ENCODE peak calls at places on chromosomes 13 and 19, in nine cellular contexts. U, R, W, B, E, X, T, D and M are unnamed samples.

GRCh38 chr13:75432045-75432444 is 49.9 kb downstream of the TBC1D4 start:
- DNase-seq in D (no peak), X (no peak), E (no peak), R (no peak), U (no peak), B (no peak), W (no peak), T (no peak), M (no peak)

GRCh38 chr13:107650081-107650701 is 565.1 kb downstream of the LIG4 start:
- DNase-seq in B (no peak), X (peak), T (peak), D (peak), W (peak), U (peak), R (no peak), E (peak), M (no peak)

GRCh38 chr13:102993348-102993747 is 72.9 kb downstream of the SLC10A2 start:
- DNase-seq in B (no peak), D (no peak), E (no peak), T (no peak), X (no peak), R (no peak), U (no peak), W (no peak), M (peak)

GRCh38 chr13:77180011-77180410 is 146.9 kb downstream of the MYCBP2 start:
- DNase-seq in E (no peak), B (no peak), U (no peak), D (no peak), R (no peak), X (no peak), T (no peak), W (no peak), M (no peak)

GRCh38 chr13:21033224-21033855 is 28.0 kb downstream of the LATS2 start:
- DNase-seq in U (peak), B (peak), E (no peak), X (peak), R (no peak), D (peak), T (peak), W (no peak), M (peak)

GRCh38 chr13:70390064-70390463 is 281.8 kb upstream of the KLHL1 start:
- DNase-seq in E (no peak), X (no peak), U (no peak), D (no peak), T (no peak), B (no peak), W (no peak), R (no peak), M (no peak)

GRCh38 chr19:56748443-56748842 is 76.9 kb upstream of the ZNF835 start:
- DNase-seq in T (no peak), U (peak), E (peak), X (peak), B (no peak), W (no peak), R (no peak), D (peak), M (no peak)

GRCh38 chr19:54532528-54532927 is 29.9 kb downstream of the LAIR2 start:
- DNase-seq in X (no peak), W (no peak), R (no peak), E (no peak), U (no peak), D (no peak), T (no peak), B (no peak), M (no peak)

GRCh38 chr19:31562916-31563626 is 213.8 kb upstream of the TSHZ3 start:
- DNase-seq in W (no peak), X (no peak), D (no peak), T (no peak), R (no peak), U (no peak), B (no peak), E (no peak), M (no peak)

GRCh38 chr13:98784666-98785065 is 32.2 kb upstream of the SLC15A1 start:
- DNase-seq in E (no peak), T (no peak), W (no peak), B (no peak), X (no peak), R (no peak), U (no peak), D (no peak), M (no peak)

GRCh38 chr13:29411493-29411892 is 184.0 kb downstream of the SLC7A1 start:
- DNase-seq in X (no peak), B (no peak), U (no peak), D (peak), W (no peak), E (peak), T (peak), R (no peak), M (peak)

GRCh38 chr19:46755077-46755852 is 9.0 kb upstream of the STRN4 start:
- DNase-seq in R (peak), E (no peak), U (peak), D (no peak), W (no peak), T (peak), B (no peak), X (peak), M (peak)

GRCh38 chr13:43383488-43384165 is 360.2 kb downstream of the DNAJC15 start:
- DNase-seq in D (no peak), W (no peak), B (no peak), X (no peak), E (no peak), R (no peak), U (no peak), T (no peak), M (no peak)

GRCh38 chr13:50609016-50609415 is 234.5 kb downstream of the DLEU7 start:
- DNase-seq in T (no peak), X (no peak), U (no peak), B (no peak), D (no peak), R (no peak), E (no peak), W (no peak), M (no peak)

GRCh38 chr19:45668342-45668871 is 386 bp downstream of the GIPR start:
- DNase-seq in B (no peak), R (no peak), T (no peak), W (no peak), U (no peak), X (no peak), D (no peak), E (no peak), M (no peak)

GRCh38 chr13:87677334-87678234 is 6.4 kb downstream of the SLITRK5 start:
- DNase-seq in U (peak), E (no peak), B (no peak), W (no peak), R (no peak), X (no peak), T (peak), D (peak), M (no peak)

GRCh38 chr13:73844986-73845385 is 289.2 kb downstream of the KLF12 start:
- DNase-seq in D (peak), R (no peak), T (peak), E (no peak), W (no peak), U (peak), B (no peak), X (no peak), M (no peak)

GRCh38 chr19:48698046-48698445 is 2.3 kb downstream of the FUT2 start:
- DNase-seq in D (peak), U (peak), W (no peak), T (peak), E (peak), X (no peak), R (no peak), B (no peak), M (peak)

GRCh38 chr19:17125728-17126677 is 50.4 kb downstream of the MYO9B start:
- DNase-seq in T (no peak), E (no peak), X (no peak), R (no peak), D (no peak), B (peak), W (no peak), U (peak), M (no peak)

GRCh38 chr19:50204811-50205675 is 1.6 kb downstream of the MYH14 start:
- DNase-seq in T (no peak), X (no peak), D (peak), W (peak), R (no peak), U (no peak), B (peak), E (no peak), M (no peak)
- H3K4me3 ChIP-seq in T (no peak), X (no peak), D (peak), W (peak), R (no peak), U (no peak), B (peak), E (peak), M (no peak)

GRCh38 chr19:12946092-12946845 is 607 bp downstream of the RAD23A start:
- DNase-seq in X (peak), T (peak), R (peak), W (peak), E (peak), B (no peak), D (peak), U (peak), M (peak)

GRCh38 chr19:12948597-12949362 is 3.1 kb downstream of the RAD23A start:
- DNase-seq in T (no peak), D (no peak), X (no peak), E (no peak), B (no peak), R (no peak), U (no peak), W (no peak), M (no peak)

GRCh38 chr19:12945479-12946091 is at the start of gene RAD23A:
- DNase-seq in E (peak), B (peak), U (peak), D (peak), X (peak), R (peak), T (peak), W (peak), M (peak)

GRCh38 chr19:12949363-12950284 is 4.0 kb downstream of the RAD23A start:
- DNase-seq in X (no peak), T (no peak), D (no peak), E (no peak), B (no peak), U (no peak), W (no peak), R (no peak), M (peak)

GRCh38 chr19:12947702-12948596 is 2.3 kb downstream of the RAD23A start:
- DNase-seq in R (no peak), D (no peak), B (no peak), U (no peak), X (no peak), E (no peak), W (no peak), T (no peak), M (no peak)
- TF ChIP-seq CTCF in R (no peak), D (no peak), B (no peak), U (no peak), X (no peak), E (no peak), W (no peak), T (no peak), M (no peak)

GRCh38 chr19:4454952-4455738 is 2.4 kb downstream of the UBXN6 start:
- DNase-seq in T (peak), B (peak), R (no peak), W (no peak), D (no peak), X (peak), U (peak), E (peak), M (peak)
- H3K4me3 ChIP-seq in T (peak), B (no peak), R (peak), W (no peak), D (no peak), X (peak), U (peak), E (no peak), M (peak)

DNA sequence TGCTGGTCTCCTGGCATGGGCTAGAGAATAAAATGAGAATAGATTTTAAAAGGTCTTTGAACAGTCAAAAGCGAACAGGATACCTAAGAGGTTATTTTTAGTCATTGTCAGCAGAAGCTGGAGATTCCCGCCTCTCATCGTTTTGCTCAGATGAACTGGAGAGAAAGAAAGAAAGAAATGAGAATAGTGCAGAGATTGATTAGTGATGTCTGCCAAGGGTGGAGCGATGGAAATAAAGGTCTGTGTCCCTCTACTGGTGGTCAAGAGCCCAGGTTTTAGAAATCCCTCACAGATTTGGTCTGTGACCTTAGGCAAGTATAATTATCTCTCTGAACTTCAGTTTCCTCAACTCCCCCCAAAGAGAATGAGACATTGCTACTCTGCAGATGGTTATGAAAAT is 5.4 kb downstream of the NCAN start:
- DNase-seq in X (no peak), T (peak), U (peak), D (peak), W (peak), E (peak), B (no peak), R (no peak), M (peak)
- TF ChIP-seq CTCF in X (no peak), T (peak), U (no peak), D (peak), W (peak), E (no peak), B (no peak), R (no peak), M (no peak)